ENCODE peak calls at places on chromosomes 6 and 20, in five cellular contexts. H, Q, L, G and U are unnamed samples.

GRCh38 chr20:32189123-32189410 is 18.5 kb downstream of the PLAGL2 start:
- DNase-seq in H (no peak), Q (no peak), L (no peak), G (no peak), U (no peak)

GRCh38 chr6:161482517-161482903 is 208.6 kb upstream of the AGPAT4 start:
- DNase-seq in H (no peak), Q (no peak), L (no peak), G (no peak), U (no peak)

GRCh38 chr6:64104051-64104450 is 468.4 kb downstream of the PHF3 start:
- DNase-seq in H (no peak), Q (no peak), L (no peak), G (no peak), U (no peak)

GRCh38 chr20:47677314-47678129 is 107.8 kb downstream of the SULF2 start:
- DNase-seq in H (peak), Q (no peak), L (peak), G (no peak), U (no peak)

GRCh38 chr6:157198425-157199279 is 124.7 kb downstream of the TMEM242 start:
- DNase-seq in H (no peak), Q (no peak), L (peak), G (peak), U (no peak)

GRCh38 chr6:135310291-135310690 is 129.2 kb downstream of the MYB start:
- DNase-seq in H (peak), Q (no peak), L (no peak), G (no peak), U (no peak)

GRCh38 chr20:21393142-21393541 is 4.2 kb downstream of the NKX2-4 start:
- DNase-seq in H (no peak), Q (no peak), L (no peak), G (no peak), U (no peak)

GRCh38 chr6:20732896-20733295 is 198.6 kb downstream of the CDKAL1 start:
- DNase-seq in H (no peak), Q (no peak), L (no peak), G (no peak), U (no peak)

GRCh38 chr6:84801250-84801649 is 36.9 kb upstream of the TBX18 start:
- DNase-seq in H (no peak), Q (no peak), L (peak), G (no peak), U (no peak)

GRCh38 chr6:166927942-166928643 is 28.3 kb downstream of the RNASET2 start:
- DNase-seq in H (no peak), Q (no peak), L (no peak), G (no peak), U (no peak)

GRCh38 chr6:89485320-89485719 is 52.4 kb downstream of the ANKRD6 start:
- DNase-seq in H (no peak), Q (no peak), L (no peak), G (no peak), U (no peak)

GRCh38 chr6:129902681-129903080 is 41.6 kb upstream of the TMEM244 start:
- DNase-seq in H (no peak), Q (no peak), L (no peak), G (no peak), U (no peak)

GRCh38 chr20:17928633-17929311 is 39.8 kb downstream of the SNX5 start:
- DNase-seq in H (no peak), Q (no peak), L (no peak), G (no peak), U (no peak)

GRCh38 chr20:32638848-32639247 is 34.9 kb downstream of the C20orf203 start:
- DNase-seq in H (no peak), Q (no peak), L (no peak), G (no peak), U (peak)

GRCh38 chr6:28480253-28480932 is 35.2 kb downstream of the GPX6 start:
- DNase-seq in H (no peak), Q (no peak), L (no peak), G (no peak), U (no peak)

GRCh38 chr20:15708984-15709598 is 864.2 kb downstream of the KIF16B start:
- DNase-seq in H (peak), Q (no peak), L (peak), G (no peak), U (no peak)

GRCh38 chr6:150641398-150642139 is 41.9 kb downstream of the PLEKHG1 start:
- DNase-seq in H (no peak), Q (no peak), L (no peak), G (no peak), U (peak)

GRCh38 chr20:23293689-23294088 is 56.9 kb upstream of the NXT1 start:
- DNase-seq in H (no peak), Q (no peak), L (no peak), G (peak), U (no peak)

GRCh38 chr6:105781905-105782304 is 304.2 kb upstream of the PRDM1 start:
- DNase-seq in H (no peak), Q (no peak), L (no peak), G (no peak), U (no peak)

GRCh38 chr6:153129873-153130514 is 1.1 kb downstream of the RGS17 start:
- DNase-seq in H (no peak), Q (peak), L (peak), G (no peak), U (peak)

GRCh38 chr6:26205161-26205624 is 118.0 kb downstream of the HFE start:
- DNase-seq in H (peak), Q (peak), L (peak), G (peak), U (peak)

GRCh38 chr20:50551288-50551687 is 41.1 kb downstream of the PTPN1 start:
- DNase-seq in H (no peak), Q (no peak), L (no peak), G (no peak), U (no peak)

GRCh38 chr20:23753589-23753988 is 2.9 kb upstream of the CST1 start:
- DNase-seq in H (no peak), Q (no peak), L (peak), G (no peak), U (no peak)

GRCh38 chr20:46648903-46649649 is 2.2 kb downstream of the SLC13A3 start:
- DNase-seq in H (no peak), Q (no peak), L (no peak), G (no peak), U (no peak)

GRCh38 chr6:85458184-85458583 is 8.3 kb downstream of the NT5E start:
- DNase-seq in H (no peak), Q (no peak), L (no peak), G (no peak), U (no peak)

DNA sequence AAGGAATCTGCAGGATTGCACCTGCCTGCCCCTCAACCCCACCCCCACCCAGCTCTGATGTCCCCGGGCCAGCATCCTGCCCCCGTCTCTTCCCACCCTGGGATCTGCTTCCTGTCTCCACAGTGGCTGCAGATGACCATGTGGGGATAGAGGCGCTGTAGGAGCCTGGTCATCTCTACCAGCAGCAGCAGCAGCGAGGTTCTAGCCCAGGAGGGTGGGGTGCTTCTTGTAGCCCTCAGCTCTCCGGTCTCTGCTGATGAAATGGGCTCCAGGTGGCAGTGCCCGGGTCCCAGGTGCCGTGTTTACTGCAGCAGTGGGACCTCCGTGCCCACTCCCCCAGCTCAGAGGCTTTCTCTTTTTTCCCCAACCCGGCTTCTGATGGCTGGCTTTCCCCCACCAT is 25.2 kb downstream of the CAPN11 start:
- DNase-seq in H (no peak), Q (no peak), L (no peak), G (no peak), U (no peak)
- TF ChIP-seq CTCF in H (no peak), Q (no peak), L (no peak), G (no peak), U (no peak)

DNA sequence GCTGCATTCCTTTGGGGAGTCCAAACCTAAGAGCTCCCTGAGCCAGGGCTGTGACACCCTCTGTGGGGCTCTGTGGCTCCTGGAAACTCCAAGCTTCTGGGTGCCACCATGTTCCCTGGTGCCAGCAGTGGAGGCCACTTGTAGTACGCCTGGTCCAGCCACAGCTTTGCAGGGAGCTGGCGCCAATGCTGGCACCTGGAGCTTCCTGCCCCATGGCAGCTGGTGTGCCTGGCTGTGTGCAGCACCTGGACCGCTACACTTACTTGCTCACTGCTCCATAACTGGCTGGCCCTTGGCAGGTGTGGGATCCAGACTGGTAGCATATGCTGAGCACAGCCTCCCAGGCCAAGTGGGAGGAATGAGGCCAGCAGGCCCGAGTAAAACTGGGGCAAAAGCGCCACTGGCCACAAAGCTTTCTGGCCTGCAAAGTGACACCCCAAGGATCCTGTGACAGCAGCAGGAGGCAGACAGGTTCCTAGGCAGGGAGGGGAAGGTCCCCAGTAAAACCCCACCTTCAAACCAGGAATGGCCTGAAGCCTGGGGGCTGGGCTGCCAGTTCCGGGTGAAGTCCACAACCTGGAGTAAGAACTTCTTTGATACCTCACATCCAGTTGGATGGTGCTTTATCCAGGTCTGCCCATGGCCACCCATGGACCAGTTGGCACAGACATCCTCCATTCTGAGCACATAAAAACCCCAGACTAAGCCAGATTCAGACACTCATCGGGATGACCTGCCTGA is 461.0 kb downstream of the TBC1D32 start:
- DNase-seq in H (no peak), Q (no peak), L (no peak), G (no peak), U (no peak)
- TF ChIP-seq CTCF in H (no peak), Q (no peak), L (no peak), G (no peak), U (no peak)

DNA sequence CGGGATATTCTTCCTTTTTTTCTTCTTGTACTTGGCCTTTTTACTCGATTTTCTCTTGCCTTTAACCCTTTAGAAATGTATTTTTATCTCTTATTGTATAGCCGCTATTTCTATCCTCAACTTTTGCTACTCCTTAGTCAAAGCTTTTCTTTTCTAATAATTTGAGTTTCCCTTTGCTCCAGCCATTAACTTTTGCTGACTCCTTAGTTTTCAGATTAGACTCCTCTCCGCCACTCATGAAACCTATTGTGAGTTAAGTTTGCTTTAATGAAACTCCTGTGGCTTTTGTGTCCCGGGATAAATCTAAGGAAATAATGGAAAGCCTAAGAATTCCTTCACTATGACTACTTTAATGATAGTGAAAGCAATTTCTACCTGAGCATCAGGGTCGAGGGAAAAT is 590.3 kb upstream of the CITED2 start:
- DNase-seq in H (no peak), Q (no peak), L (no peak), G (no peak), U (no peak)
- TF ChIP-seq CTCF in H (no peak), Q (no peak), L (no peak), G (no peak), U (no peak)

GRCh38 chr6:165229216-165229615 is 80.2 kb downstream of the C6orf118 start:
- DNase-seq in H (no peak), Q (no peak), L (no peak), G (no peak), U (no peak)
- TF ChIP-seq CTCF in H (no peak), Q (no peak), L (no peak), G (no peak), U (no peak)

DNA sequence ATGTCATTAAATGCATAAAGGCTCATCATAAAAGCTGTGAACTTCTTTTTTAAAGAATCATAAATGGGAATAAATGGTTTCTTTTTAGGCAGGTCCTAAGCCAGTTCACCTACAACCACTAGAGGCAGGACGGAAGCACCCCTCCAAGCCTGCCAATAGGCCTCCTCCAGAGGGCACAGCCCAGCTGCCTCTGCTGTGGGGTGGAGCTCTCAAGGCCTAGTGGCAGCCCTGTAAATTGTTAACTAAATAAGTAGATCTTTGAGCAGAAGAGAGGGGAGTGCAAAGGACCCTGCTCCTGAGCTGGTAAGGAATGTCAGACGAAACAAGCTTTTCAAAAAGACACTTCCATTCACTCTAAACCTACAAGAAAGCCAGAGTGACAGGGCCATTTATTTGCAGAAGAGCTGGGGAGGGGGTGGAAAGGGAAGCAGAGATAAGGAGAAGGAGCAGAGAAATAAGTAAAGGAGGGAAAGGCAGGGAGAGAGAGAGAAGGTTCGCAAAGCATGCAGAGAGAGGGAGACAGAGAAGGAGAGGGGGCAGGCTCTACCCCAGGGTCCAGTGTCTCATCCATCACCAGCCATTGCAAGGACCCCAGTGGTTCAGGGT is 18.0 kb upstream of the MAFB start:
- DNase-seq in H (no peak), Q (no peak), L (no peak), G (no peak), U (no peak)
- TF ChIP-seq CTCF in H (no peak), Q (peak), L (no peak), G (no peak), U (no peak)

GRCh38 chr6:140156131-140156530 is 781.7 kb upstream of the CITED2 start:
- DNase-seq in H (no peak), Q (no peak), L (peak), G (no peak), U (no peak)

GRCh38 chr6:140160494-140160893 is 786.0 kb upstream of the CITED2 start:
- DNase-seq in H (no peak), Q (no peak), L (no peak), G (no peak), U (no peak)

GRCh38 chr6:140155727-140156126 is 781.3 kb upstream of the CITED2 start:
- DNase-seq in H (no peak), Q (no peak), L (no peak), G (no peak), U (no peak)

GRCh38 chr6:140160909-140161308 is 786.5 kb upstream of the CITED2 start:
- DNase-seq in H (no peak), Q (no peak), L (no peak), G (no peak), U (no peak)
- TF ChIP-seq CTCF in H (no peak), Q (no peak), L (no peak), G (no peak), U (no peak)

GRCh38 chr6:6105472-6106036 is 98.8 kb upstream of the NRN1 start:
- DNase-seq in H (no peak), Q (no peak), L (no peak), G (no peak), U (no peak)
- TF ChIP-seq CTCF in H (peak), Q (no peak), L (no peak), G (no peak), U (no peak)

GRCh38 chr20:35295674-35296073 is 3.4 kb upstream of the FAM83C start:
- DNase-seq in H (no peak), Q (no peak), L (no peak), G (no peak), U (no peak)

GRCh38 chr20:35298264-35298663 is 6.0 kb upstream of the FAM83C start:
- DNase-seq in H (no peak), Q (no peak), L (no peak), G (no peak), U (no peak)

GRCh38 chr20:35297740-35298139 is 5.5 kb upstream of the FAM83C start:
- DNase-seq in H (no peak), Q (no peak), L (no peak), G (no peak), U (no peak)

GRCh38 chr20:35296101-35296554 is 3.9 kb upstream of the FAM83C start:
- DNase-seq in H (no peak), Q (no peak), L (no peak), G (no peak), U (no peak)

DNA sequence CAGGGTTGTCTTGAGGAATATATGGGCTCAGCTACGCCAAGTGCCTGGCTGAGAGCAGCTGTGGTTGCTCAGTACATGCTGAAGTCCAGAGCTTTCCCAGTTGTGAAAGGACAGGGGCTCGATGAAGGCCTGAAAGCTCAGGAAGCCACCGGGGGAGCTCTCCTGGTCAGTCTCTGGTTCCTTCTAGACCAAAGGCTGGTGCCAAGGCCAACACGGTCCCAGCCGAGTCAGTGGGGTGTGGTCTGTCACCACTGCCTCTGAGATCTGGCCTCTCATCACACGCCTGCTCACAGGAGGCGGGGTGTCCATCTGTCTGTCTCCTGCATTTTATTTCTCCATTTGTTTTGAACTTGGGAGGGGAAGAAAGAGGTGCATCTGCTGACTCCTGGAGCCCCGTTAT is 4.9 kb upstream of the FAM83C start:
- DNase-seq in H (no peak), Q (no peak), L (no peak), G (no peak), U (no peak)
- TF ChIP-seq CTCF in H (no peak), Q (peak), L (no peak), G (no peak), U (peak)

GRCh38 chr6:128557086-128557485 is 36.7 kb upstream of the PTPRK start:
- DNase-seq in H (no peak), Q (no peak), L (no peak), G (no peak), U (no peak)

GRCh38 chr6:128558924-128559323 is 38.5 kb upstream of the PTPRK start:
- DNase-seq in H (no peak), Q (no peak), L (no peak), G (no peak), U (no peak)

GRCh38 chr6:128558021-128558420 is 37.6 kb upstream of the PTPRK start:
- DNase-seq in H (no peak), Q (no peak), L (no peak), G (no peak), U (no peak)

DNA sequence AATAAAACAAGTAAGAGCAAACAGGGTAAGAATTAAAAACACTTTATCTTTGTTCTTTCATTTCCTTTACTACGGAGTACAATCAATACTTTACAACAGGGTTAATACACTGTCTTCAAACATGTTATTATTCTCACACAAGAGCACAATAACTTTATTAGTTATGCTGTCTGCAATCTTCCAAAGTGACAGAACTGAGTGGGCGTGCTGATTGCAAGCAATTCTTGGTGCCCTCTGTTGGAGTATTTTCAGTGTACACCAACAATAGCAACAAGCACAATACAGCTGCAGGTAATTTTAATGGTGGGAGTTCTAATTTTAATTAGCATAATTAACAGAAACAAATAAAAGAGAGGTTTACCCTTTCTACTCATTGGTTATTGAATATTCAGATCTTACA is 33.9 kb upstream of the PTPRK start:
- DNase-seq in H (no peak), Q (no peak), L (peak), G (no peak), U (peak)
- TF ChIP-seq CTCF in H (no peak), Q (peak), L (peak), G (no peak), U (peak)